ENCODE peak calls at places on chromosomes 3 and 15, in four cellular contexts. W is WTC11; Z is DMS79 treated with DMSO at 0.1 percent for 48 hours; C is activated naive CD8-positive, alpha-beta T cell treated with anti-CD3 and anti-CD28 coated beads, Interleukin-2, amount 50 U/mL, for 24 hours. F is an unnamed sample.
A peak's percentile ranks its signal among the peaks of the same experiment; 100 is the strongest.

GRCh38 chr15:89654311-89654761 is 931 bp downstream of the KIF7 start:
- DNase-seq in W (no peak), Z (no peak), C (no peak), F (peak; percentile 38)

GRCh38 chr3:86986666-86987420 is 4.1 kb downstream of the VGLL3 start:
- DNase-seq in W (no peak), Z (no peak), C (no peak), F (peak; percentile 63)

GRCh38 chr15:57198654-57199241 is 177.6 kb upstream of the CGNL1 start:
- DNase-seq in W (peak; percentile 65), Z (peak; percentile 85), C (no peak), F (no peak)

GRCh38 chr3:36318584-36319200 is 61.6 kb upstream of the STAC start:
- DNase-seq in W (no peak), Z (no peak), C (no peak), F (no peak)

GRCh38 chr3:50807266-50807665 is 132.5 kb downstream of the DOCK3 start:
- DNase-seq in W (no peak), Z (no peak), C (no peak), F (no peak)

GRCh38 chr3:13013994-13014754 is 59.1 kb downstream of the IQSEC1 start:
- DNase-seq in W (no peak), Z (no peak), C (peak; percentile 58), F (no peak)

GRCh38 chr15:58077427-58077826 is 11.9 kb upstream of the ALDH1A2 start:
- DNase-seq in W (no peak), Z (peak; percentile 16), C (no peak), F (peak; percentile 25)

GRCh38 chr15:59029554-59029953 is 42.1 kb downstream of the RNF111 start:
- DNase-seq in W (no peak), Z (no peak), C (no peak), F (no peak)

GRCh38 chr3:136943396-136943795 is 14.4 kb upstream of the IL20RB start:
- DNase-seq in W (no peak), Z (no peak), C (no peak), F (no peak)

F was measured in fibroblast of pulmonary artery.